ENCODE peak calls at places on chromosome 22, in seven cellular contexts. H is gastrocnemius medialis, M is cardiac muscle cell, L is PC-9, Q is fibroblast of lung, X is heart right ventricle, B is PC-3. J is an unnamed sample. For H3K4me1 and H3K9me3, the result is how much of the 10 kb centered on the place peaks cover.

GRCh38 chr22:28009272-28009827 is 90.3 kb upstream of the PITPNB start:
- DNase-seq in B (peak), X (peak), M (peak), Q (peak), H (peak), L (peak), J (peak)

GRCh38 chr22:41595703-41596102 is 6.1 kb upstream of the PMM1 start:
- DNase-seq in M (no peak), Q (no peak), H (no peak), X (no peak), L (no peak), B (no peak), J (peak)

GRCh38 chr22:50481440-50482106 is at the start of gene ADM2:
- DNase-seq in H (no peak), Q (peak), B (no peak), M (peak), X (peak), L (no peak), J (peak)

GRCh38 chr22:26619510-26619909 is 1.7 kb upstream of the CRYBB1 start:
- DNase-seq in H (no peak), X (peak), B (no peak), M (no peak), Q (no peak), L (no peak), J (no peak)

GRCh38 chr22:27851974-27852713 is 50.6 kb upstream of the MN1 start:
- DNase-seq in Q (no peak), L (no peak), H (no peak), M (no peak), X (no peak), B (no peak), J (no peak)

GRCh38 chr22:45497746-45498145 is 4.9 kb upstream of the FBLN1 start:
- DNase-seq in H (no peak), Q (peak), X (no peak), L (no peak), M (no peak), B (no peak), J (peak)

GRCh38 chr22:36308880-36309279 is 55.9 kb downstream of the APOL1 start:
- DNase-seq in Q (no peak), L (no peak), X (no peak), B (no peak), M (no peak), H (no peak), J (no peak)

GRCh38 chr22:34914871-34915270 is 151.1 kb upstream of the ISX start:
- DNase-seq in M (peak), L (no peak), Q (no peak), B (no peak), H (no peak), X (no peak), J (no peak)

GRCh38 chr22:50250555-50251471 is at the start of gene HDAC10:
- DNase-seq in M (peak), H (no peak), L (peak), B (peak), X (peak), Q (peak), J (peak)

GRCh38 chr22:50252081-50253045 is 1.3 kb upstream of the HDAC10 start:
- DNase-seq in X (peak), L (peak), Q (peak), B (peak), M (peak), H (peak), J (peak)

GRCh38 chr22:35312198-35313059 is 12.7 kb downstream of the TOM1 start:
- DNase-seq in H (peak), M (peak), B (peak), L (peak), X (no peak), Q (peak), J (no peak)

GRCh38 chr22:33584152-33584551 is 336.1 kb downstream of the LARGE1 start:
- DNase-seq in X (no peak), Q (no peak), M (no peak), H (no peak), L (no peak), B (no peak), J (no peak)

GRCh38 chr22:40898850-40899357 is 37.0 kb upstream of the DNAJB7 start:
- DNase-seq in H (no peak), X (no peak), B (peak), L (peak), Q (peak), M (peak), J (no peak)

GRCh38 chr22:26671317-26672059 is 14.1 kb downstream of the MIAT start:
- DNase-seq in B (no peak), L (no peak), H (no peak), Q (no peak), M (no peak), X (peak), J (no peak)

GRCh38 chr22:27668828-27669797 is 132.4 kb downstream of the MN1 start:
- DNase-seq in L (peak), X (peak), Q (peak), H (peak), M (peak), B (peak), J (peak)

GRCh38 chr22:23118647-23119491 is 22.9 kb downstream of the RSPH14 start:
- DNase-seq in M (no peak), L (no peak), Q (no peak), X (no peak), H (no peak), B (no peak), J (no peak)

GRCh38 chr22:50529416-50530279 is at the start of gene TYMP:
- DNase-seq in L (no peak), B (peak), X (peak), M (no peak), Q (no peak), H (no peak), J (peak)

GRCh38 chr22:20062766-20063083 is 17.3 kb upstream of the DGCR8 start:
- DNase-seq in X (no peak), L (no peak), M (no peak), B (peak), H (no peak), Q (peak), J (no peak)

GRCh38 chr22:39428597-39429071 is 28.2 kb upstream of the MGAT3 start:
- DNase-seq in H (no peak), M (no peak), L (no peak), Q (no peak), B (no peak), X (no peak), J (no peak)

GRCh38 chr22:45551310-45552016 is 48.8 kb downstream of the FBLN1 start:
- DNase-seq in B (no peak), Q (no peak), L (peak), H (no peak), M (no peak), X (peak), J (peak)

GRCh38 chr22:43235445-43236400 is 48.8 kb upstream of the TTLL12 start:
- DNase-seq in M (no peak), H (no peak), B (no peak), X (no peak), L (no peak), Q (no peak), J (no peak)

GRCh38 chr22:23833017-23833795 is 5.6 kb downstream of the DERL3 start:
- DNase-seq in X (no peak), B (no peak), L (no peak), Q (no peak), M (no peak), H (no peak), J (peak)

GRCh38 chr22:35037089-35037488 is 28.9 kb upstream of the ISX start:
- DNase-seq in B (peak), L (no peak), M (peak), X (no peak), Q (no peak), H (no peak), J (no peak)

GRCh38 chr22:17140826-17141771 is 18.0 kb downstream of the HDHD5 start:
- DNase-seq in L (no peak), M (no peak), Q (no peak), X (no peak), H (peak), B (no peak), J (no peak)

GRCh38 chr22:40345801-40346177 is 511 bp upstream of the ADSL start:
- DNase-seq in B (peak), L (no peak), X (peak), H (peak), M (peak), Q (no peak), J (peak)

GRCh38 chr22:26646158-26646557 is 11.2 kb upstream of the MIAT start:
- DNase-seq in M (no peak), L (no peak), H (no peak), B (no peak), X (no peak), Q (no peak), J (no peak)

GRCh38 chr22:19109198-19110063 is 12.8 kb downstream of the DGCR2 start:
- DNase-seq in X (no peak), M (no peak), B (no peak), L (peak), Q (peak), H (peak), J (no peak)

GRCh38 chr22:31496735-31497146 is 405 bp downstream of the SFI1 start:
- DNase-seq in X (peak), M (no peak), B (no peak), L (no peak), Q (no peak), H (no peak), J (peak)

GRCh38 chr22:36244522-36245391 is 5.4 kb upstream of the APOL2 start:
- DNase-seq in H (no peak), M (no peak), L (no peak), B (no peak), Q (peak), X (no peak), J (peak)

GRCh38 chr22:24153959-24154358 is 27.3 kb upstream of the SUSD2 start:
- DNase-seq in H (no peak), X (no peak), M (no peak), Q (no peak), L (no peak), B (no peak), J (no peak)

GRCh38 chr22:43553451-43554258 is 141.8 kb downstream of the MPPED1 start:
- DNase-seq in B (no peak), H (no peak), M (no peak), X (no peak), L (no peak), Q (no peak), J (no peak)

GRCh38 chr22:36280379-36280778 is 27.4 kb downstream of the APOL1 start:
- DNase-seq in L (peak), H (no peak), Q (no peak), X (no peak), M (no peak), B (no peak), J (no peak)

GRCh38 chr22:41976070-41976901 is 7.0 kb downstream of the SEPTIN3 start:
- DNase-seq in Q (no peak), H (no peak), X (peak), M (peak), B (no peak), L (no peak), J (no peak)

GRCh38 chr22:40819741-40820140 is 595 bp upstream of the SLC25A17 start:
- DNase-seq in X (no peak), B (peak), L (no peak), M (no peak), Q (peak), H (no peak), J (no peak)

GRCh38 chr22:43293661-43294392 is 49.3 kb downstream of the SCUBE1 start:
- DNase-seq in B (peak), X (peak), L (peak), Q (peak), M (no peak), H (peak), J (no peak)

GRCh38 chr22:21796231-21796630 is 60.6 kb upstream of the YPEL1 start:
- DNase-seq in X (no peak), Q (no peak), B (no peak), H (no peak), M (no peak), L (no peak), J (no peak)

GRCh38 chr22:21797444-21798221 is 62.0 kb upstream of the YPEL1 start:
- DNase-seq in Q (no peak), L (no peak), M (peak), B (no peak), X (no peak), H (no peak), J (no peak)

GRCh38 chr22:21790359-21790758 is 54.8 kb upstream of the YPEL1 start:
- DNase-seq in B (no peak), Q (no peak), X (no peak), H (no peak), M (no peak), L (no peak), J (no peak)

GRCh38 chr22:21796863-21797262 is 61.3 kb upstream of the YPEL1 start:
- DNase-seq in L (no peak), X (no peak), M (no peak), Q (no peak), B (no peak), H (peak), J (no peak)

DNA sequence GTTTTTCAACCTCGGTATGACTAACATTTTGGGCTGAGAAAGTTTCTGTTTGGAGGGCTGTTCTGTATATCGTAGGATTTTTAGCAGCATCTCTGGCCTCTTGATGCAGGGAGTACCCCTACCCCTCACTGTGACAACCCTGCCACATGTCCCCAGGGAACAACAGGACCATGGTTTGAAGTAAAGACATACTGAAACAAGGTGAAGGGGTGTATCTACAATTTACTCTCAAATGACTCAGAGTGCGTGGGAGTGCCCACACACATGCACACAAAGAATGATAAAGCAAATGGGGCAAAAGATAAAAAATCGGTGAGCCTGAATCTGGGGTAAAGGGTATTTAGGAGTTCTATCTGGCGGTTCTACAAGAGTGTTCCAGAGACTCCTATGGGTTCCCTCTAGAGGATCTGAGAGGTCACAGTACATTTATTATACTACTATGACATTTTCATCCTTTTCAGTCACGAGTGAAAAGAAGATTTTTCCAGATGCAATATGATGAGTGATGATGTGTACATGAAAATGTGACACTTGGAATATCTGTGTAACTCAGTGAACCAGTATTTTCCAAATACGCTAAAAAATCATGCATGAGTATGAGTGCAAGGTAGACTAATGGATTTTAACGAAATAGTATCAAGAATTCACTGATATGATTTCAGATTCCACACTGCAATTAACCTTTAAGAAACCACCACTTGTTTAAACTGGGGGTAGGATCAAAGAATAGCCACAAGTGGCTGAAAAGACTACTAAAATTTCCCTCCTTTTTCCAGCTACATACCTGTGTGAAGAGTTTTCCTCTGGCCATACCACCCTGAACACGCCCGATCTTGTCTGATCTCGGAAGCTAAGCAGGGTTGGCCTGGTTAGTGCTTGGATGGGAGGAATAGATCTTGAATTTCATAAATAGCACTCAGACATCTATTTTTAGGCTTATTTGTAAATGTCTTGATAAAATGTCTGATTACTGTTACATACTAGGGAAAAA is 56.3 kb upstream of the YPEL1 start:
- DNase-seq in M (no peak), Q (peak), H (no peak), B (peak), X (no peak), L (no peak), J (no peak)
- TF ChIP-seq CTCF in M (no peak), Q (no peak), H (no peak), B (no peak), X (no peak), L (no peak), J (no peak)

DNA sequence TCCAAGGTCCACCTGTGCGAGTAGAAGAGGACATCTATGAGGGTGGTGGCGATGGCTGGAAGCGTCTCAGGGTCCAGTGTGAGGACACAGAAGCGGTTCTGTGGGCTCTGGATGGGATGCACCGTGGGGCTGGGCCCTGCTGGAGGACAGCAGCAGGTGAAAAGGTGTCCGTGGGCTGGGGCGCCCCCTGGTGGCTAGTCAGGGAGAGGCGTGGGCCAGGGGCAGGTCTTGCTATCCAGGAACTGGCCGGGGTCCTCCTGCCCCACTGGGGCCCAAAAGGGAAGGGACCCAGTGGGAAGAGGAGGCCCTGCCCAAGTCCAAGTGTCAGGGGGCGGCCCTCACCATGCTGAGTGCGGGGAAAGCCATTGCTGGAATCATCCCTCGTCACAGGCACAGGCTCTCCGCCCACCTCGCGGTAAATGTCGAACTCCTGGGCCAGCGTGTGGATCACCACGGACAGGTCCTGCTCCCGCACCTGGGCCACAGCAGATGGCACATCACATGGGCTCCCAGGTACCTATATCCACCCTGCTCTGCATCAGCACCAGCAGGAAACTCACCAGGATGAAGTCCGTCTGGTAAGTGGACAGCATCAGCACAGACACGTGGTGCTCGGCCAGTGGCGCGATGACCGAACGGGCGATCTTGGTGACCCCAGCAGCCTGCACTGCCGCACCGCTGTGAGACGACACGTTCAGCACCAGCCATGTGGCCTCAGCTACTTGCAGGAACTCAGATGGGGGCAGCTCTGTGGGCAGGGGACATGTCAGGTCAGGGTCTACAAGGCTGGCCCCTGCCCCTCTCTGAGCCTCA is 2.3 kb downstream of the CASTOR1 start:
- DNase-seq in Q (peak), H (no peak), X (peak), L (peak), M (peak), B (peak), J (no peak)
- H3K4me1 ChIP-seq in Q (under half), H (under half), X (under half), L (under half), M (under half), B (under half), J (under half)

GRCh38 chr22:47372596-47373385 is 610.3 kb downstream of the TBC1D22A start:
- DNase-seq in M (no peak), X (no peak), B (no peak), Q (no peak), H (no peak), L (no peak), J (peak)
- H3K9me3 ChIP-seq in M (under half), X (under half), B (under half), Q (under half), H (under half), L (under half), J (under half)

GRCh38 chr22:37892566-37893338 is 13.3 kb upstream of the MICALL1 start:
- DNase-seq in Q (peak), M (no peak), B (no peak), X (peak), H (no peak), L (no peak), J (no peak)

GRCh38 chr22:37891926-37892325 is 14.2 kb upstream of the MICALL1 start:
- DNase-seq in B (no peak), L (no peak), X (no peak), Q (no peak), M (no peak), H (no peak), J (no peak)

GRCh38 chr22:37893583-37893983 is 12.5 kb upstream of the MICALL1 start:
- DNase-seq in Q (no peak), M (no peak), B (no peak), X (no peak), L (no peak), H (no peak), J (no peak)

GRCh38 chr22:37884420-37884819 is 21.7 kb upstream of the MICALL1 start:
- DNase-seq in L (no peak), H (no peak), Q (peak), X (no peak), B (no peak), M (no peak), J (no peak)

DNA sequence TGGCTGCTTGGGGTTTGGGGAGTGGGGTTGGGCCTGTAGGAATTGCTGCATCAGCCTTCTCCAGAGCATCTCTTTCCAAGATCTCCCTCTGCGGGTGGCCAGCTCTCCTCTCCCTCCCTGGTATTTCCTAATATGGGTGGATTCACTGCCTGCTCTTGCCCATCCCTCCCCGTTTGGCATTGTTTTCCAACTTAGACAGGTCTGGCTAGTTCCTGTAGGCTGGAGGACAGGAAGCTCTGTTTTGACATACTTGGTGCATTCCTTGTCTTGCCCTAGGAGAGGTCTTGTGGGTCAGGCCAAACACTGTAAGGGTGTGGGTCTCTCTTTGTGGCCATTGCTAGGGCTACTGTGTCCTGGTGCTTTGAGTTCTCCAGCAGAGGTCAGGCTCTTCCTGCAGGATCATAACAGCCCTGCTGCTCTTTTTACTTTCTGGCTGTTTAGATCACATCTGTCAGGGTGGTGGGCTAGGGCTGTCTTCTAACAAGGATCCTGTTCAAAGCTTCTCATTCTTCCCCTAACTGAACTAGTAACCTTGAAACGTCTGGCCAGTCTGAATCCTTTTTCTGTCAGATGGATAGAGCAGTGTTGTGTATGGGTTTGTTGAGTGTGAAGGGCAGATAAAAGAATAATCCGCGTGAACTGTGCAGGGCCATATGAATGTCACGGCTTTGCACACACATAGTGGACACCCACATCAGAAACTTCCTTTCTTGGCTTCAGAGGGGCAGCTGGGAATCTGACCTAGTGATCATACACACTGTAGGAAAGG is 18.3 kb upstream of the MICALL1 start:
- DNase-seq in Q (peak), X (no peak), H (no peak), L (peak), B (peak), M (peak), J (no peak)
- TF ChIP-seq CTCF in Q (peak), X (peak), H (peak), L (peak), B (peak), M (peak), J (peak)

GRCh38 chr22:29093980-29094379 is 21.1 kb downstream of the KREMEN1 start:
- DNase-seq in L (no peak), H (no peak), Q (peak), B (no peak), X (no peak), M (no peak), J (no peak)

GRCh38 chr22:29092243-29092642 is 19.4 kb downstream of the KREMEN1 start:
- DNase-seq in B (no peak), H (no peak), Q (no peak), L (no peak), X (no peak), M (no peak), J (no peak)

GRCh38 chr22:29095459-29095858 is 22.6 kb downstream of the KREMEN1 start:
- DNase-seq in H (no peak), B (no peak), L (no peak), M (no peak), Q (no peak), X (no peak), J (no peak)

GRCh38 chr22:29093501-29093921 is 20.7 kb downstream of the KREMEN1 start:
- DNase-seq in M (no peak), X (no peak), B (no peak), L (no peak), H (no peak), Q (peak), J (peak)

GRCh38 chr22:29093030-29093429 is 20.2 kb downstream of the KREMEN1 start:
- DNase-seq in B (no peak), L (no peak), X (no peak), H (no peak), Q (no peak), M (no peak), J (no peak)
- H3K4me1 ChIP-seq in B (under half), L (under half), X (half or more), H (under half), Q (under half), M (under half), J (under half)

J was measured in kidney.